ENCODE peak calls at places on chromosome 10, in six cellular contexts. W is BJ, O is thoracic aorta, K is activated gamma-delta T cell treated with Interleukin-2 at 50 U/mL for 16 hours, C is body of pancreas, H is NCI-H82. L is an unnamed sample.

GRCh38 chr10:6296456-6297214 is 93.9 kb downstream of the PFKFB3 start:
- DNase-seq in W (no peak), O (no peak), K (no peak), C (no peak), H (no peak), L (no peak)

GRCh38 chr10:132556994-132557441 is 19.4 kb downstream of the INPP5A start:
- DNase-seq in W (no peak), O (no peak), K (no peak), C (no peak), H (no peak), L (no peak)

GRCh38 chr10:11359849-11360248 is 251.6 kb downstream of the USP6NL start:
- DNase-seq in W (no peak), O (no peak), K (no peak), C (no peak), H (no peak), L (no peak)

GRCh38 chr10:129258570-129258969 is 208.5 kb upstream of the MGMT start:
- DNase-seq in W (no peak), O (no peak), K (no peak), C (no peak), H (no peak), L (no peak)

GRCh38 chr10:79375321-79376077 is 28.2 kb downstream of the PPIF start:
- DNase-seq in W (no peak), O (no peak), K (no peak), C (no peak), H (no peak), L (no peak)

GRCh38 chr10:119190353-119190752 is 11.7 kb upstream of the PRDX3 start:
- DNase-seq in W (peak; percentile 88), O (no peak), K (no peak), C (no peak), H (peak; percentile 43), L (no peak)

GRCh38 chr10:103333934-103334520 is 16.9 kb downstream of the PCGF6 start:
- DNase-seq in W (no peak), O (no peak), K (no peak), C (no peak), H (peak; percentile 32), L (no peak)

GRCh38 chr10:113329121-113329596 is 223.7 kb upstream of the HABP2 start:
- DNase-seq in W (peak; percentile 68), O (no peak), K (no peak), C (no peak), H (no peak), L (no peak)

GRCh38 chr10:58414270-58415041 is 29.2 kb downstream of the TFAM start:
- DNase-seq in W (peak; percentile 27), O (no peak), K (no peak), C (no peak), H (peak; percentile 21), L (no peak)

GRCh38 chr10:114420811-114421485 is 16.6 kb upstream of the AFAP1L2 start:
- DNase-seq in W (no peak), O (no peak), K (no peak), C (no peak), H (no peak), L (no peak)

GRCh38 chr10:8211631-8212030 is 157.1 kb downstream of the GATA3 start:
- DNase-seq in W (no peak), O (no peak), K (no peak), C (no peak), H (no peak), L (no peak)

GRCh38 chr10:70715853-70716795 is 43.8 kb downstream of the ADAMTS14 start:
- DNase-seq in W (no peak), O (no peak), K (no peak), C (no peak), H (peak; percentile 94), L (no peak)

GRCh38 chr10:132149261-132149660 is 37.5 kb upstream of the DPYSL4 start:
- DNase-seq in W (no peak), O (no peak), K (no peak), C (no peak), H (no peak), L (no peak)

GRCh38 chr10:96295475-96295874 is 8.8 kb upstream of the DNTT start:
- DNase-seq in W (no peak), O (no peak), K (no peak), C (no peak), H (no peak), L (no peak)

GRCh38 chr10:22992075-22992474 is 64.2 kb downstream of the ARMC3 start:
- DNase-seq in W (no peak), O (no peak), K (no peak), C (no peak), H (no peak), L (no peak)

GRCh38 chr10:88651131-88651541 is 13.1 kb upstream of the LIPF start:
- DNase-seq in W (peak; percentile 71), O (no peak), K (no peak), C (no peak), H (no peak), L (no peak)

GRCh38 chr10:132482090-132482489 is 55.5 kb upstream of the INPP5A start:
- DNase-seq in W (peak; percentile 32), O (no peak), K (no peak), C (no peak), H (no peak), L (no peak)

GRCh38 chr10:5502903-5503835 is 3.8 kb upstream of the CALML5 start:
- DNase-seq in W (no peak), O (no peak), K (no peak), C (peak; percentile 86), H (no peak), L (peak; percentile 93)

GRCh38 chr10:88525371-88526079 is 57.6 kb downstream of the RNLS start:
- DNase-seq in W (no peak), O (no peak), K (no peak), C (peak; percentile 50), H (no peak), L (peak; percentile 13)

GRCh38 chr10:70190581-70190980 is 20.3 kb upstream of the SAR1A start:
- DNase-seq in W (no peak), O (no peak), K (no peak), C (no peak), H (no peak), L (no peak)

GRCh38 chr10:51257511-51258248 is 183.4 kb downstream of the PRKG1 start:
- DNase-seq in W (no peak), O (no peak), K (no peak), C (no peak), H (no peak), L (no peak)

GRCh38 chr10:125711110-125711750 is 8.3 kb upstream of the EDRF1 start:
- DNase-seq in W (no peak), O (no peak), K (no peak), C (no peak), H (no peak), L (no peak)

GRCh38 chr10:97608991-97609561 is 19.6 kb downstream of the C10orf62 start:
- DNase-seq in W (no peak), O (no peak), K (no peak), C (no peak), H (no peak), L (no peak)

GRCh38 chr10:9209105-9209798 is 1154.8 kb downstream of the GATA3 start:
- DNase-seq in W (no peak), O (no peak), K (peak; percentile 69), C (peak; percentile 69), H (peak; percentile 76), L (peak; percentile 53)

GRCh38 chr10:47303866-47304265 is 3.9 kb downstream of the GDF10 start:
- DNase-seq in W (no peak), O (no peak), K (no peak), C (no peak), H (no peak), L (no peak)

GRCh38 chr10:111821876-111822275 is 361.7 kb downstream of the GPAM start:
- DNase-seq in W (no peak), O (no peak), K (no peak), C (no peak), H (no peak), L (no peak)

GRCh38 chr10:35794703-35795102 is 152.6 kb upstream of the FZD8 start:
- DNase-seq in W (no peak), O (no peak), K (no peak), C (no peak), H (no peak), L (no peak)

GRCh38 chr10:14382022-14382421 is 51.3 kb upstream of the FRMD4A start:
- DNase-seq in W (no peak), O (no peak), K (no peak), C (no peak), H (no peak), L (no peak)

GRCh38 chr10:70461397-70462348 is 16.9 kb upstream of the PALD1 start:
- DNase-seq in W (no peak), O (no peak), K (peak; percentile 41), C (peak; percentile 56), H (peak; percentile 70), L (peak; percentile 20)

L was measured in prostate gland.